ENCODE peak calls at places on chromosomes 5 and 9, in nine cellular contexts. S, T, P, A, X, Y, C, B and F are unnamed samples.

GRCh38 chr5:33311893-33312292 is 128.9 kb upstream of the TARS1 start:
- DNase-seq in S (no peak), A (no peak), T (no peak), C (no peak), P (no peak), B (peak), Y (no peak), X (peak), F (peak)

GRCh38 chr5:137186759-137187461 is 312.2 kb downstream of the SPOCK1 start:
- DNase-seq in T (no peak), P (no peak), A (no peak), X (peak), B (peak), S (no peak), Y (no peak), C (no peak), F (peak)

GRCh38 chr5:119269061-119269579 is 86.7 kb upstream of the TNFAIP8 start:
- DNase-seq in Y (peak), A (no peak), P (no peak), B (no peak), S (peak), C (peak), X (peak), T (peak), F (no peak)

GRCh38 chr9:77987880-77988525 is 43.6 kb downstream of the GNAQ start:
- DNase-seq in A (no peak), B (no peak), S (no peak), P (no peak), Y (no peak), X (no peak), C (no peak), T (no peak), F (no peak)

GRCh38 chr9:120292606-120293005 is 287.4 kb downstream of the CDK5RAP2 start:
- DNase-seq in S (no peak), C (no peak), T (no peak), A (no peak), Y (no peak), X (no peak), P (no peak), B (no peak), F (no peak)

GRCh38 chr5:464843-465590 is 22.0 kb downstream of the EXOC3 start:
- DNase-seq in A (no peak), T (no peak), C (no peak), S (no peak), B (no peak), Y (no peak), X (no peak), P (no peak), F (no peak)

GRCh38 chr9:109455391-109455790 is 42.7 kb downstream of the PTPN3 start:
- DNase-seq in B (no peak), Y (no peak), C (no peak), P (no peak), S (no peak), A (no peak), X (no peak), T (no peak), F (no peak)

GRCh38 chr9:98367371-98367900 is 112.0 kb upstream of the TBC1D2 start:
- DNase-seq in C (no peak), P (no peak), S (no peak), A (no peak), B (no peak), X (no peak), Y (no peak), T (no peak), F (peak)

GRCh38 chr5:176447982-176448608 is at the start of gene FAF2:
- DNase-seq in B (peak), Y (peak), A (peak), C (peak), S (peak), P (peak), X (peak), T (peak), F (peak)

GRCh38 chr5:56984445-56984844 is 32.5 kb upstream of the MIER3 start:
- DNase-seq in B (no peak), X (no peak), S (no peak), Y (peak), P (no peak), T (no peak), C (no peak), A (no peak), F (peak)

GRCh38 chr5:148162038-148162437 is 6.3 kb upstream of the SPINK14 start:
- DNase-seq in T (no peak), B (no peak), X (no peak), S (no peak), Y (no peak), P (no peak), C (no peak), A (no peak), F (peak)

GRCh38 chr5:10328323-10328722 is 20.6 kb upstream of the CMBL start:
- DNase-seq in B (no peak), S (peak), T (no peak), X (no peak), C (no peak), A (no peak), Y (no peak), P (no peak), F (no peak)

GRCh38 chr9:119027901-119028699 is 341.1 kb downstream of the BRINP1 start:
- DNase-seq in P (no peak), C (no peak), S (no peak), Y (no peak), A (no peak), X (no peak), T (no peak), B (no peak), F (no peak)